ENCODE peak calls at places on chromosomes 13 and 19, in four cellular contexts. K, L, H and W are unnamed samples.

GRCh38 chr19:18710986-18711751 is 27.7 kb downstream of the CRTC1 start:
- DNase-seq in K (no peak), H (no peak), L (no peak), W (no peak)

GRCh38 chr13:63088226-63088625 is 1672.6 kb upstream of the PCDH20 start:
- DNase-seq in K (no peak), L (no peak), H (no peak), W (no peak)

GRCh38 chr19:46546194-46546896 is 50.7 kb upstream of the PNMA8B start:
- DNase-seq in L (peak), K (peak), H (no peak), W (peak)

GRCh38 chr19:4388171-4389063 is 11.9 kb downstream of the SH3GL1 start:
- DNase-seq in K (no peak), L (no peak), H (no peak), W (no peak)

GRCh38 chr13:89514534-89515312 is 1832.8 kb upstream of the MIR17HG start:
- DNase-seq in K (peak), H (no peak), L (no peak), W (peak)

GRCh38 chr13:65314008-65314407 is 1916.1 kb downstream of the PCDH9 start:
- DNase-seq in H (no peak), L (no peak), K (no peak), W (no peak)

GRCh38 chr19:10510301-10510802 is 6.9 kb downstream of the S1PR5 start:
- DNase-seq in H (no peak), L (peak), K (peak), W (no peak)

GRCh38 chr19:3982701-3983541 is 2.3 kb downstream of the EEF2 start:
- DNase-seq in L (peak), K (peak), H (no peak), W (no peak)

GRCh38 chr13:32254916-32255743 is 60.0 kb downstream of the ZAR1L start:
- DNase-seq in K (peak), H (no peak), L (no peak), W (no peak)

GRCh38 chr19:1836458-1837221 is 11.6 kb downstream of the REXO1 start:
- DNase-seq in L (peak), K (no peak), H (no peak), W (no peak)
- TF ChIP-seq JUNB in L (no peak), K (no peak), H (no peak), W (no peak)

DNA sequence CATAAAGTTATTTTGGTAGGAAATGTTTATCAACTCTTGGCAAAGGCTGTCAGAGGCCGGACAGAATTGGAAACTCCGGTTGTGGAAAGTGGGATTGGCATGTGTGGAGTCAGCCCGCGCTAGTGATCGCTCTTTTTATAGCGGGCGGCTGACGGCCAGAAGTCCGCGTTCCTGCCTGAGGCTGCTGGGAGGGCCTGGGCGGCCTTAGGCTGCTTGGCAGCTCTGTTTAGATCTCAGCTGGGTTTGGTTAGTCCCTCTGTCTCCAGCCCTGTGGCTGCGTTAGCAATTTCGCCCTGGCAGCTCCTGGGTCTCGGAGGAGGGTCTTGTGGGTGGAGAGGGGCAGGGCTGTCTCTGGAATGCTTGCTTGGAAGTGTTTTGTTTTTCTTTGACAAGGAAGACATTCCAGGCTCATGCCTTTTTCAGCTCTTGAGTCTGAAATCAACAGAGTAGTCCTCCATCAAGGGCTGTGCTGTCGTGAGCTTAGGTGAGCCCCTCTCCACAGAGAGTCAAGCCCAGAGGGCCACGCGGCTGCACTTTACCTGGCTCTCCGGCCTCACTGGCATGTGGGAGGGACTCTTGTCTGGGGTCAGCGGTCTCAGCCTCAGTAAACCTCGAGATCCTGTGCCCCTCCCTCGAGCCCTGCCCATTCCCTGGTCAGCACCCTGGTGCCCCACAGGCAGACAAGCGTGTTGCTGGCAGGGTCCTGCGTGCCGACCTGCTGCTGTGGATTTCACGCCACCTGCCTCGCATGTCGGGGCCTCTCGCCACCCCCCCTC is 22.5 kb downstream of the DOT1L start:
- DNase-seq in K (no peak), H (no peak), L (no peak), W (no peak)
- TF ChIP-seq MAX in K (no peak), H (no peak), L (no peak), W (no peak)

GRCh38 chr13:99911069-99911964 is 60.2 kb downstream of the ZIC5 start:
- DNase-seq in H (no peak), L (no peak), K (no peak), W (no peak)

GRCh38 chr13:99909097-99909835 is 62.3 kb downstream of the ZIC5 start:
- DNase-seq in L (no peak), H (no peak), K (peak), W (no peak)

GRCh38 chr13:99909836-99910619 is 61.5 kb downstream of the ZIC5 start:
- DNase-seq in H (no peak), K (no peak), L (no peak), W (no peak)

GRCh38 chr13:99908129-99908805 is 63.3 kb downstream of the ZIC5 start:
- DNase-seq in L (no peak), H (no peak), K (no peak), W (no peak)

GRCh38 chr13:99911965-99912566 is 59.5 kb downstream of the ZIC5 start:
- DNase-seq in H (no peak), K (no peak), L (no peak), W (no peak)
- TF ChIP-seq SMC3 in H (no peak), K (no peak), L (no peak), W (no peak)

DNA sequence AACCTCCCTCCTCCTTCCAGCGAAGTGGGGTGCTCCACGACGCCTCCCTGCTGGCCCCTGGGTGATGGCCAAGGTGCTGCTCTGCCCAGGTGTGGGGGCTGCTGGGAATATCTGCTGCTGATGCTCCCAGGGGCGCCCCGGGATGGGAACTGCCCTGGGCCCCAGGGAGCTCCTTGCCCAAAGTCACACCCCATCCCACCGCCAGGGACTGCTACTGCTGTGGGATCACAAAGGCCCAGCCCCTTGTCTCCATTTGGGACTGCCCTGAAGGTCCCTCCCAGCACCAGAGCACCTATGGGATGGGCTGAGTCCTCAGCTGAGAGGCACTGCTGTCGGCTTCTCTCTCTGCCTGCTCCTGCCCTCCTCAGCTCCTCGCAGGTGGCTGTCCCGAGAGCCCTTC is 19.0 kb downstream of the CHST8 start:
- DNase-seq in H (no peak), K (no peak), L (no peak), W (no peak)
- TF ChIP-seq JUNB in H (no peak), K (no peak), L (no peak), W (no peak)

DNA sequence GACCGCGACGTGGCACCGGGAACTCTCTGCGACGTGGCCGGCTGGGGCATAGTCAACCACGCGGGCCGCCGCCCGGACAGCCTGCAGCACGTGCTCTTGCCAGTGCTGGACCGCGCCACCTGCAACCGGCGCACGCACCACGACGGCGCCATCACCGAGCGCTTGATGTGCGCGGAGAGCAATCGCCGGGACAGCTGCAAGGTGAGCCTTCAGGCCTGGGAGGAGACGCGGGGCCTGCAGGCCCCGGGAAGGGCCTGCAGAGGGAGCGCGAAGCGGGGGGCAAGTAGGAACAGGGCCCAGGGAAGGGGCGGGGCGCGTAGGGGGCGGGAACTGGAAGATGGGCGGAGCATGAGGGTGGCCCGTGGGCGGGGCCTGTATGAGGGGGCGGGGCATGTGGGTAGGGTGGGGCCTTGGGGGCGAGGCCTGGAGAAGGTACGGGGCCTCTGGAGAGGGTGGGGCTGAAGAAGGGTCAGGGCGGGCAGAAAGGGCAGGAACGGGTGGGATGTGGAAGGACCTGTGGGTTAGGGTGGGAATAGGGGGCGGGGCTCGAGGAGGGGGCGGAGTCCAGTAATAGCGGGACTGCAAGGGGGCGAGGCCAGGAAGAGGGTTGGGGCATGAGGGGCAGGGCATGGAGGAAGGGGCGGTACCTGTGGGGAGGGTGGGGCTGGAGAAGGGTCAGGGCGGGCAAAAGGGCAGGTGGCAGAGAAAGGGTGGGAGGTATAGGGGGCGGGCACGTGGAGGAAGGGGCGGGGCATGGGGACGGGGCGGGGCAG is 2.5 kb downstream of the CFD start:
- DNase-seq in L (peak), H (no peak), K (peak), W (no peak)
- TF ChIP-seq MAX in L (peak), H (no peak), K (no peak), W (no peak)

DNA sequence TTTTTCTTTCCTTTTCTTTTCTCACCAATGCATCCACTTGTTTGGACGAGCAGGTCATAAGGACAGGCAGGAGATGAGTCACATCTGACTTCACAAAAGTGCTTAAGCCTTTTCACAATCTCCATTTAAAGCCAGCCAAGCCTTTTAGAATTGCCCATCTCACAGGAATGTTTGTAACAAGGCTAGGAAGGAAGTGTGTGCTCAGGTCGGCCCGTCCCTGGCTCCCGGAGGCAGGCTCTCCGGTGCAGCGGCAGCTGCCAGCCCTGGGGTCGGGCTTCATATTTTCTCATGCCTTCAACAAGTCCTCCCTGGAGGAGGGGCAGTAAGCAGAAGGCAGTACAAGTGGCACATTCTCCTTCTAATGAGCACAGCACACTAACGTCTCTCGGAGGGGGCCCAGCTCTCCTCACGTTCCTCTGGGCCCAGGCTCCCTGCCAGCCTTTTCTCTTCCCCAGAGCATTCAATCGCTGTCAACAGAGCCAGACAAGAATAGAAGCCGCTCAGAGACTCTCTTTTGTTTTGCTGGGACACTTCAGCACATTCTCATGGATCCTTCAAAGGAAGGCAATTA is 180.5 kb downstream of the COL4A1 start:
- DNase-seq in K (no peak), H (no peak), L (no peak), W (no peak)
- TF ChIP-seq SMC3 in K (no peak), H (no peak), L (no peak), W (no peak)